ENCODE peak calls at places on chromosomes 12 and 14, in six cellular contexts. S, G, Q, D, C and J are unnamed samples.

GRCh38 chr12:14716848-14717444 is 20.5 kb upstream of the GUCY2C start:
- DNase-seq in D (peak), G (no peak), Q (no peak), S (peak), C (no peak), J (peak)

GRCh38 chr14:92652413-92653151 is 95.8 kb downstream of the LGMN start:
- DNase-seq in S (no peak), C (no peak), D (no peak), Q (no peak), G (peak), J (no peak)

GRCh38 chr12:105418232-105418631 is 87.7 kb downstream of the C12orf75 start:
- DNase-seq in D (no peak), G (no peak), S (peak), Q (peak), C (no peak), J (no peak)

GRCh38 chr12:68609955-68610434 is 704 bp upstream of the RAP1B start:
- DNase-seq in D (peak), C (no peak), G (no peak), S (no peak), Q (no peak), J (no peak)

GRCh38 chr12:114335607-114336006 is 70.3 kb downstream of the TBX5 start:
- DNase-seq in S (no peak), Q (no peak), C (no peak), D (no peak), G (no peak), J (no peak)

GRCh38 chr12:90234455-90234854 is 525.8 kb upstream of the ATP2B1 start:
- DNase-seq in S (no peak), C (no peak), D (peak), Q (no peak), G (no peak), J (no peak)

GRCh38 chr12:93165384-93165932 is 212.3 kb upstream of the NUDT4 start:
- DNase-seq in S (no peak), C (no peak), Q (no peak), D (no peak), G (no peak), J (no peak)

GRCh38 chr12:115160290-115161108 is 476.5 kb upstream of the TBX3 start:
- DNase-seq in Q (no peak), C (no peak), S (no peak), D (no peak), G (no peak), J (no peak)

GRCh38 chr12:107131832-107132616 is 38.7 kb upstream of the CRY1 start:
- DNase-seq in Q (no peak), G (no peak), C (no peak), S (peak), D (peak), J (no peak)

GRCh38 chr12:57781241-57781640 is 1.3 kb upstream of the TSFM start:
- DNase-seq in Q (no peak), C (no peak), G (no peak), S (no peak), D (no peak), J (no peak)

GRCh38 chr14:23566782-23567185 is 807 bp downstream of the AP1G2 start:
- DNase-seq in Q (no peak), C (no peak), D (no peak), G (no peak), S (no peak), J (no peak)

GRCh38 chr12:106767954-106768501 is 6.5 kb upstream of the RIC8B start:
- DNase-seq in D (peak), C (no peak), S (peak), Q (peak), G (no peak), J (no peak)

GRCh38 chr14:82642425-82642824 is 1108.8 kb upstream of the SEL1L start:
- DNase-seq in D (no peak), Q (no peak), C (no peak), S (peak), G (no peak), J (peak)

GRCh38 chr14:91252901-91253794 is 8.6 kb upstream of the GPR68 start:
- DNase-seq in S (no peak), Q (no peak), C (no peak), G (peak), D (no peak), J (peak)

GRCh38 chr12:128069359-128069997 is 197.5 kb upstream of the TMEM132C start:
- DNase-seq in G (no peak), S (peak), Q (peak), C (no peak), D (peak), J (no peak)

GRCh38 chr12:47949441-47950341 is 13.7 kb upstream of the TMEM106C start:
- DNase-seq in S (peak), Q (no peak), C (peak), G (peak), D (peak), J (peak)

GRCh38 chr12:71426030-71426570 is 13.5 kb upstream of the LGR5 start:
- DNase-seq in Q (no peak), C (no peak), D (no peak), G (no peak), S (no peak), J (no peak)

GRCh38 chr12:8603858-8604257 is 8.8 kb downstream of the AICDA start:
- DNase-seq in D (no peak), S (no peak), Q (no peak), C (no peak), G (no peak), J (no peak)

GRCh38 chr12:49621651-49622500 is 1.5 kb upstream of the PRPF40B start:
- DNase-seq in Q (no peak), D (no peak), S (no peak), C (no peak), G (no peak), J (no peak)

GRCh38 chr14:68704736-68705720 is 87.8 kb downstream of the ZFP36L1 start:
- DNase-seq in Q (no peak), D (no peak), G (no peak), S (no peak), C (peak), J (no peak)

DNA sequence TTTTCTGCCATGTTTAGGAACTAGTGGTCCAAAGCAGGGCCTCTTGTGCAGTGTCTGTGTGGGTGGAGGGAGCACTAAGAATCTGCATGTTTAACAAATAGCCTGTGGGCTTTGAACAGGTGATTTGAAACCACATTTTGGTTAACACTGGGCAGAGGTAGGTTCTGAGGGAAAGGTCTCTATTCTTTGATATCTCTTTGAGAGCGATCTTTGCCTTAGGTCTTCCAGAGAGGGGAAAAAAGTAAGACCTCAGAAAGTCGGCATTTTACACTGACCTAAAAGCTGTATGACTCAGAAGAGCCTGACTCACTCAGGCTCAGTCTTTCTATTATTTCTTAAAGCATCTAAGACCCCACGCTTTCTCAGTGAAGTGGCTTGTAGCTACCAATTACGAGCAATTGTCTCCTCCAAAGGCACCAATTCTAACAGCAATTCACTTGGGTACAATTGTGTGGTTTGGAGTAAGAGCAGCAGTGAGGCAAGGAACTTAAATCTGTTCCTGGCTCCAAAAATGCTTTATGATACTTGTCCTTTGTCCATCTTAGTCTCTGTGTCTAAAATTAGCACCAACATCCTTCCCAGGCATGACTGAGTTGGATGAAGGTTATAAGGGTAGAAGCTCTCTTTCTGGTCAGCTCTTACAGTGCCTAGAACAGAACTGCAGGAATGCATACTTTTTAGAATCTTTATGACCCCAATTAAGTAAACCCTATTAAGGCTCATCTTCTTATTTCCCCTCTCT is 8.8 kb downstream of the EIF2B2 start:
- DNase-seq in G (no peak), Q (peak), D (peak), S (peak), C (no peak), J (no peak)
- H3K4me3 ChIP-seq in G (no peak), Q (no peak), D (no peak), S (no peak), C (no peak), J (no peak)

DNA sequence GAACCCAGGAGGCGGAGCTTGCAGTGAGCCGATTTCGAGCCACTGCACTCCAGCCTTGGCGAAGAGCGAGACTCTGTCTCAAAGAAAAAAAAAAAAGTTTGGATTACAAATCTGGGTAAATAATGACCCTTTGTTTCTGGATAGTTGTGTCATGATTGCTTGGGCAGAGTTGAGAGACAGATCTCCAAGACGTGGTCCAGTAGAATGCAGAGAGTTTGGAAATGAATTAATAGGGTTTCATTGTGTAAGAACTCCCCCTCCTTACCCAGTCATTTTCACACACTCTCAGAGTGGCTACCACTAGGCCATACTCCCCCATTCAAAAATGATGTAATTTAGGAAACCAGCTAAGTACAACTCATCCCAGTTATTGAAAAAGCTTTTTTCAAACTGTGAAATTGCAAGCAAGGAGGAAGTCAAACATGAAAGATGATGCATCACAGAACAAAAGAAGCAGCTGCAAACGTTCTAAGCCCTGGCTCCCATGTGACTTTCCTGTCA is 1331.9 kb downstream of the AACS start:
- DNase-seq in C (no peak), Q (no peak), G (no peak), D (peak), S (peak), J (no peak)
- H3K4me3 ChIP-seq in C (no peak), Q (no peak), G (no peak), D (no peak), S (no peak), J (no peak)

GRCh38 chr14:64045091-64045490 is 192.3 kb downstream of the SYNE2 start:
- DNase-seq in S (no peak), C (no peak), G (no peak), D (no peak), Q (no peak), J (no peak)
- H3K4me3 ChIP-seq in S (no peak), C (no peak), G (no peak), D (no peak), Q (no peak), J (no peak)

DNA sequence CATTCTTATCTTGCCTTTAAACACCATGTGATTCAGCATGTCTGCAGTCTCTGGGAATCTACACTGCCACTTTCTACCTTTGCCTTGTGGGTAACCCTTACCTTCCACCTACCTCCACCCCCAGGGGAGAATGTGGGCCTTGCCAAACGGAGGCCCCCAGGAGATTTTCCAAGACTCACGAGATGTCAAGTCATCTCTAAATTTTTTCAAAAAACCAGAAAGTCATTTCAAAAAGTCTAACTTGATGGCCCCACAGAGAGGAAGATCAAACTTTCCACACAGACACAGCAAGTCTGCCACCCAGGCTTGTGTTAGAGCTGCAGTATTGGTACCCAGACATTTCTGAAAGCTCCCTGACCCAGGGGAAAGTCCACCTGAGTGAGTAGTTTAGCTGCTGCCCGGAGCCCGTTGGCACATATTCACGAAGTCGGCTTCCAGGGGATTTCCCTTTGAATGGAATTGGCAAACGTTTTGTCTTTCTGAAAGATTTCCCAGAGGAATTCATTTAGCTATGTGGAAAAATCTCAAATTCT is 4.6 kb upstream of the PSMA6 start:
- DNase-seq in S (no peak), G (no peak), C (no peak), Q (no peak), D (no peak), J (no peak)
- H3K4me3 ChIP-seq in S (no peak), G (no peak), C (no peak), Q (no peak), D (no peak), J (no peak)

GRCh38 chr12:123387508-123388217 is 3.7 kb downstream of the KMT5A start:
- DNase-seq in Q (no peak), G (no peak), D (no peak), S (no peak), C (no peak), J (peak)
- H3K4me3 ChIP-seq in Q (peak), G (peak), D (peak), S (peak), C (no peak), J (no peak)

DNA sequence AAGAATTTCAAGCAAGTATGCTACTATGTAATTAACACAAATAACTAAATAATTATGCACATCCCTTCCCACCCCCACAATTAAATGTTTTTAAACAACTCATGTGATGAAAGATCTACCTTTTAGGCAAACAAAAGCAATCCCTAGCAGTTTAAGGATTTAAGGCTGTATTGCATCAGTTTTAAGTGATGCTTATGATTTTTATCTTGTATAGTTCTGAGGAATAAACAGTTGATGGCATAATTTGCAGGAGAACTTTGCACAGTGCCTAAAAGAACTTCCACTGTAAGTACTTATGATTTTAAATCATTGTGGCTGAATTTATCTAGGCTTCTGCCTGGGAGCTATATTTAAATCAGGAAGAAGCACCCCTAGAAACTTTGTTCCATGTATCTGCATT is 388.7 kb downstream of the BCAT1 start:
- DNase-seq in D (no peak), Q (no peak), C (no peak), G (no peak), S (peak), J (no peak)
- H3K4me3 ChIP-seq in D (peak), Q (no peak), C (no peak), G (peak), S (no peak), J (no peak)

DNA sequence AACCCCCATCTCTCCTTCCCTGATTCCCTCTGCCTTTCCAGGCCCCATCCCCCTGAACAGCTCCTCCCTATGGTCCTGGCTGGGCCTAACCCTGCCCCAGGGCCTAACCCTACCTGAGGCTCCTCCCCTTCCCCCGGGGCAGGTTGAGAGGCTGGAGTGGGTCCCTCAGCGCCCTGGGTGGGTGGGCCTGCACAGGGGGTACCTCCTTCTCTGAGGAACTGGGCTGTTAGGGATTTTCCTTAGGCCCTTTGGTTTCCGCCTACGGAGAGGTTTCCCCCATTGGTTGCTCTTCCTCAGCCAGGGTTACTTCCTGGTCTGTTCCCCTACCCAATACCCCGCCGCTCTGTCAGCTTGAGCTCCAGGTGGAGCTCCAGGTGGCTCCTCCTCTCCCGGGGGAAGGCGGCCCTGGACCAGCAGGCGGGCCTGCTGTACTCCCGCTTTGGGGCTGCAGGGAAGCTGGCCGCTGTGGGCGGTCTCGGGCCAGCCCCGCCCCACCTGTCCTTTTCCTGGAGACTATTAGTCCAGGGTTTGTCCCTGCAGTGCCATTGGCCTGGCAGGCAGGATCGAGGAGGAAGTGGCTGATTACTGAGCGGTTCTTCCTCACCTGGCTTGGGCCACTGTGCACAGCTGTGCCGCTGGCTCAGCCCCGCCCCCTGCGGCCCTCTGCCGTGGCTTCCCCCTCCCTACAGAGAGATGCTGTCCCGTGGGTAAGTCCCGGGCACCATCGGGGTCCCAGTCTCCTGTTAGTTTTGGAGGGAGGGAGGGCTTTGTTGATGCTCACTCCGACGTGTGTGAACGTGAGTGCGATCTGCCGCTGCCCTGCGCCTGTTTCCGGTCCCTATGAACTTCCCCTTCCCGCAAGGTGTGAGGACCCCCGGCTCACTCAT is 2.5 kb downstream of the C12orf57 start:
- DNase-seq in D (no peak), C (no peak), Q (no peak), G (no peak), S (no peak), J (peak)
- H3K4me3 ChIP-seq in D (no peak), C (no peak), Q (peak), G (peak), S (no peak), J (peak)

DNA sequence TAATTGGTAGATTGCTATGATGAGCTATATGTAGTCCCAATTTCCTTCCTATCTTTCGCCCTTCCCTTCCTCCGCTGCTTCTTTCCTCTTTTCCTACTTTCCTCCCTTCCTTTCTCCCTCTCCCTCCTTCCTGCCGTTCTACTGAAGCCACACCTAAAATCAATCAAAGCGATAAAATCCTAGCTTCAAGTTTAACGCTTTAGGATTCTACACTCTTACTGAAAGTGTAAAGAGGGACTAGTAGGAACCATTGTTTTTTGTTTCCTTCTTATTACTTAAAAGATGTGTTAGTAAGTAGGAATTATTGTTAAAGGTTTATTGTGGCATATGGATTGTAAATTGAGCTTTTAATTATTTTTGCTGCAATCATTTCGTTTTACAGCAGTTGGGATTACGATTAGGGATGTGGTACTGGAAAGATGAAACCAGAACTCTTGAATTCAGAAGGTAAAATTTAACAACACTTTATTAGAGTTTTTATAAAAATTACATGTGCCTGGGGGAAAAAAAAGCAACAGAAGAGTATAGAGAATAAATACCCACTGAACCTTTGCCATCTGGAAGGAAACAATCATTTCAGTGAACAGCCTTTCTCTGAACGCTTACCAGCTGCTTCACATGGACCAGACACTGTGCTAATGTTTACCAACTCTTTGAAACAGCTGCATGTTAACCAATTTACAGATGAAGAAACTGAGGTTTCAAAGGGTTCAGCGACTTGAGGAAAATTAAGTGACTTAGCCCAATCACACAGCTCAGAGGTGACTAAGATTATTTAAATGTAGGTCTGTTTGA is 975 bp downstream of the PPP1R36 start:
- DNase-seq in C (no peak), Q (no peak), G (no peak), S (no peak), D (no peak), J (no peak)
- H3K4me3 ChIP-seq in C (no peak), Q (no peak), G (peak), S (no peak), D (no peak), J (no peak)

GRCh38 chr12:56300644-56301464 is 724 bp upstream of the CS start:
- DNase-seq in G (no peak), S (no peak), Q (no peak), C (no peak), D (no peak), J (no peak)

GRCh38 chr12:56297400-56297799 is 2.7 kb downstream of the CS start:
- DNase-seq in C (no peak), Q (no peak), S (no peak), G (no peak), D (no peak), J (no peak)

GRCh38 chr12:56299308-56299852 is 750 bp downstream of the CS start:
- DNase-seq in S (no peak), C (no peak), G (no peak), D (peak), Q (peak), J (peak)

GRCh38 chr12:56299853-56300643 is at the start of gene CS:
- DNase-seq in D (peak), Q (peak), G (peak), C (peak), S (peak), J (peak)

GRCh38 chr12:56298828-56299227 is 1.3 kb downstream of the CS start:
- DNase-seq in D (no peak), C (no peak), Q (no peak), G (no peak), S (no peak), J (no peak)
- H3K4me3 ChIP-seq in D (peak), C (no peak), Q (peak), G (peak), S (peak), J (no peak)

GRCh38 chr12:113161415-113162016 is 12.0 kb downstream of the CFAP73 start:
- DNase-seq in C (no peak), S (peak), G (no peak), D (peak), Q (no peak), J (no peak)
- H3K4me3 ChIP-seq in C (no peak), S (no peak), G (no peak), D (no peak), Q (no peak), J (no peak)